ENCODE peak calls at places on chromosomes 4 and X, in four cellular contexts. One of them, this sample, is unnamed.

GRCh38 chrX:123425904-123426303 is 241.8 kb downstream of the GRIA3 start:
- DNase-seq in activated T-cell treated with anti-CD3 and anti-CD28 coated beads, Interleukin-2, amount 50 U/mL, for 72 hours: no peak
- DNase-seq in EL: no peak
- DNase-seq in DND-41: no peak
- DNase-seq in this sample: no peak

GRCh38 chr4:55545681-55546632 is 752 bp downstream of the CLOCK start:
- DNase-seq in activated T-cell treated with anti-CD3 and anti-CD28 coated beads, Interleukin-2, amount 50 U/mL, for 72 hours: peak
- DNase-seq in EL: peak
- DNase-seq in DND-41: peak
- DNase-seq in this sample: peak

GRCh38 chrX:153474718-153475117 is 4.3 kb upstream of the HAUS7 start:
- DNase-seq in activated T-cell treated with anti-CD3 and anti-CD28 coated beads, Interleukin-2, amount 50 U/mL, for 72 hours: peak
- DNase-seq in EL: peak
- DNase-seq in DND-41: peak
- DNase-seq in this sample: no peak

GRCh38 chr4:113316879-113317278 is 267.4 kb downstream of the ANK2 start:
- DNase-seq in activated T-cell treated with anti-CD3 and anti-CD28 coated beads, Interleukin-2, amount 50 U/mL, for 72 hours: peak
- DNase-seq in EL: no peak
- DNase-seq in DND-41: no peak
- DNase-seq in this sample: no peak

GRCh38 chr4:129146639-129147038 is 50.7 kb downstream of the C4orf33 start:
- DNase-seq in activated T-cell treated with anti-CD3 and anti-CD28 coated beads, Interleukin-2, amount 50 U/mL, for 72 hours: no peak
- DNase-seq in EL: no peak
- DNase-seq in DND-41: no peak
- DNase-seq in this sample: no peak

GRCh38 chr4:80540785-80541469 is 205.4 kb downstream of the CFAP299 start:
- DNase-seq in activated T-cell treated with anti-CD3 and anti-CD28 coated beads, Interleukin-2, amount 50 U/mL, for 72 hours: no peak
- DNase-seq in EL: no peak
- DNase-seq in DND-41: no peak
- DNase-seq in this sample: no peak

GRCh38 chr4:57077550-57078311 is 32.5 kb downstream of the IGFBP7 start:
- DNase-seq in activated T-cell treated with anti-CD3 and anti-CD28 coated beads, Interleukin-2, amount 50 U/mL, for 72 hours: no peak
- DNase-seq in EL: peak
- DNase-seq in DND-41: no peak
- DNase-seq in this sample: no peak

GRCh38 chrX:47143894-47144625 is 442 bp downstream of the NDUFB11 start:
- DNase-seq in activated T-cell treated with anti-CD3 and anti-CD28 coated beads, Interleukin-2, amount 50 U/mL, for 72 hours: peak
- DNase-seq in EL: peak
- DNase-seq in DND-41: no peak
- DNase-seq in this sample: no peak

GRCh38 chr4:173499568-173500535 is 30.2 kb downstream of the HAND2 start:
- DNase-seq in activated T-cell treated with anti-CD3 and anti-CD28 coated beads, Interleukin-2, amount 50 U/mL, for 72 hours: no peak
- DNase-seq in EL: no peak
- DNase-seq in DND-41: no peak
- DNase-seq in this sample: no peak

GRCh38 chrX:110021180-110022022 is 18.5 kb downstream of the TMEM164 start:
- DNase-seq in activated T-cell treated with anti-CD3 and anti-CD28 coated beads, Interleukin-2, amount 50 U/mL, for 72 hours: no peak
- DNase-seq in EL: peak
- DNase-seq in DND-41: no peak
- DNase-seq in this sample: no peak

GRCh38 chr4:6641164-6641970 is 882 bp downstream of the MRFAP1 start:
- DNase-seq in activated T-cell treated with anti-CD3 and anti-CD28 coated beads, Interleukin-2, amount 50 U/mL, for 72 hours: peak
- DNase-seq in EL: peak
- DNase-seq in DND-41: peak
- DNase-seq in this sample: peak

GRCh38 chrX:136920001-136920400 is 39.5 kb upstream of the RBMX start:
- DNase-seq in activated T-cell treated with anti-CD3 and anti-CD28 coated beads, Interleukin-2, amount 50 U/mL, for 72 hours: no peak
- DNase-seq in EL: no peak
- DNase-seq in DND-41: no peak
- DNase-seq in this sample: no peak

GRCh38 chrX:43573441-43574015 is 82.6 kb upstream of the MAOA start:
- DNase-seq in activated T-cell treated with anti-CD3 and anti-CD28 coated beads, Interleukin-2, amount 50 U/mL, for 72 hours: no peak
- DNase-seq in EL: no peak
- DNase-seq in DND-41: no peak
- DNase-seq in this sample: no peak

GRCh38 chr4:8316251-8316771 is 46.8 kb downstream of the HTRA3 start:
- DNase-seq in activated T-cell treated with anti-CD3 and anti-CD28 coated beads, Interleukin-2, amount 50 U/mL, for 72 hours: no peak
- DNase-seq in EL: no peak
- DNase-seq in DND-41: no peak
- DNase-seq in this sample: no peak

GRCh38 chrX:120140293-120140981 is 18.0 kb upstream of the RHOXF2 start:
- DNase-seq in activated T-cell treated with anti-CD3 and anti-CD28 coated beads, Interleukin-2, amount 50 U/mL, for 72 hours: no peak
- DNase-seq in EL: no peak
- DNase-seq in DND-41: no peak
- DNase-seq in this sample: no peak

GRCh38 chrX:861335-861890 is 230.8 kb downstream of the SHOX start:
- DNase-seq in activated T-cell treated with anti-CD3 and anti-CD28 coated beads, Interleukin-2, amount 50 U/mL, for 72 hours: no peak
- DNase-seq in EL: peak
- DNase-seq in DND-41: no peak
- DNase-seq in this sample: no peak

GRCh38 chr4:165765053-165765452 is 108.0 kb upstream of the TLL1 start:
- DNase-seq in activated T-cell treated with anti-CD3 and anti-CD28 coated beads, Interleukin-2, amount 50 U/mL, for 72 hours: no peak
- DNase-seq in EL: no peak
- DNase-seq in DND-41: no peak
- DNase-seq in this sample: no peak

GRCh38 chrX:123731987-123732678 is 719 bp downstream of the THOC2 start:
- DNase-seq in activated T-cell treated with anti-CD3 and anti-CD28 coated beads, Interleukin-2, amount 50 U/mL, for 72 hours: peak
- DNase-seq in EL: peak
- DNase-seq in DND-41: peak
- DNase-seq in this sample: no peak

GRCh38 chr4:41719417-41719816 is 29.1 kb downstream of the PHOX2B start:
- DNase-seq in activated T-cell treated with anti-CD3 and anti-CD28 coated beads, Interleukin-2, amount 50 U/mL, for 72 hours: no peak
- DNase-seq in EL: peak
- DNase-seq in DND-41: no peak
- DNase-seq in this sample: no peak

GRCh38 chr4:99205104-99205979 is 13.7 kb downstream of the ADH6 start:
- DNase-seq in activated T-cell treated with anti-CD3 and anti-CD28 coated beads, Interleukin-2, amount 50 U/mL, for 72 hours: no peak
- DNase-seq in EL: no peak
- DNase-seq in DND-41: no peak
- DNase-seq in this sample: peak

GRCh38 chr4:142817442-142817841 is 28.7 kb downstream of the INPP4B start:
- DNase-seq in activated T-cell treated with anti-CD3 and anti-CD28 coated beads, Interleukin-2, amount 50 U/mL, for 72 hours: peak
- DNase-seq in EL: peak
- DNase-seq in DND-41: peak
- DNase-seq in this sample: no peak

GRCh38 chr4:152115794-152116193 is 355.0 kb upstream of the GATB start:
- DNase-seq in activated T-cell treated with anti-CD3 and anti-CD28 coated beads, Interleukin-2, amount 50 U/mL, for 72 hours: no peak
- DNase-seq in EL: no peak
- DNase-seq in DND-41: peak
- DNase-seq in this sample: no peak

GRCh38 chr4:121070696-121071639 is 1.4 kb downstream of the NDNF start:
- DNase-seq in activated T-cell treated with anti-CD3 and anti-CD28 coated beads, Interleukin-2, amount 50 U/mL, for 72 hours: peak
- DNase-seq in EL: peak
- DNase-seq in DND-41: no peak
- DNase-seq in this sample: peak

GRCh38 chr4:137310156-137310555 is 222.1 kb downstream of the PCDH18 start:
- DNase-seq in activated T-cell treated with anti-CD3 and anti-CD28 coated beads, Interleukin-2, amount 50 U/mL, for 72 hours: no peak
- DNase-seq in EL: peak
- DNase-seq in DND-41: no peak
- DNase-seq in this sample: no peak

GRCh38 chr4:90209922-90210321 is 82.7 kb downstream of the CCSER1 start:
- DNase-seq in activated T-cell treated with anti-CD3 and anti-CD28 coated beads, Interleukin-2, amount 50 U/mL, for 72 hours: no peak
- DNase-seq in EL: no peak
- DNase-seq in DND-41: no peak
- DNase-seq in this sample: no peak

This sample was measured in HAP-1.